ENCODE peak calls at places on chromosomes 2 and 18, in nine cellular contexts. H is vagina; P is Peyer's patch; O is CD4-positive, alpha-beta memory T cell; M is stomach; J is neural progenitor cell; L is heart right ventricle; K is kidney; A is A549. B is an unnamed sample.

GRCh38 chr2:168738057-168738456 is 64.4 kb upstream of the NOSTRIN start:
- DNase-seq in H (no peak), P (peak; percentile 54), O (no peak), M (no peak), J (no peak), L (no peak), K (no peak), A (no peak), B (no peak)

GRCh38 chr2:105380432-105381118 is 18.3 kb downstream of the FHL2 start:
- DNase-seq in H (no peak), P (peak; percentile 18), O (no peak), M (no peak), J (no peak), L (no peak), K (no peak), A (no peak), B (no peak)

GRCh38 chr2:71336384-71336783 is 4.8 kb downstream of the ZNF638 start:
- DNase-seq in H (no peak), P (no peak), O (no peak), M (no peak), J (peak; percentile 70), L (no peak), K (no peak), A (no peak), B (no peak)

GRCh38 chr2:183610724-183611123 is 486.5 kb downstream of the NUP35 start:
- DNase-seq in H (no peak), P (no peak), O (no peak), M (no peak), J (peak; percentile 36), L (no peak), K (no peak), A (no peak), B (no peak)

GRCh38 chr2:26901326-26902183 is 53.6 kb downstream of the DPYSL5 start:
- DNase-seq in H (peak; percentile 25), P (no peak), O (no peak), M (no peak), J (peak; percentile 58), L (peak; percentile 19), K (no peak), A (no peak), B (no peak)

GRCh38 chr2:8003462-8004075 is 678.3 kb upstream of the ID2 start:
- DNase-seq in H (peak; percentile 89), P (no peak), O (no peak), M (no peak), J (no peak), L (peak; percentile 63), K (no peak), A (no peak), B (no peak)

GRCh38 chr2:173571021-173571821 is 216.5 kb downstream of the CDCA7 start:
- DNase-seq in H (no peak), P (no peak), O (no peak), M (no peak), J (peak; percentile 68), L (no peak), K (no peak), A (peak; percentile 75), B (no peak)

GRCh38 chr2:69692424-69692823 is 48.9 kb upstream of the AAK1 start:
- DNase-seq in H (no peak), P (no peak), O (no peak), M (no peak), J (no peak), L (no peak), K (no peak), A (no peak), B (no peak)

GRCh38 chr18:3321133-3321812 is 59.3 kb downstream of the MYL12B start:
- DNase-seq in H (no peak), P (peak; percentile 62), O (no peak), M (no peak), J (no peak), L (no peak), K (no peak), A (peak; percentile 70), B (no peak)

GRCh38 chr2:37376421-37377186 is 32.2 kb downstream of the QPCT start:
- DNase-seq in H (peak; percentile 87), P (no peak), O (peak; percentile 58), M (no peak), J (no peak), L (peak; percentile 13), K (no peak), A (no peak), B (no peak)

GRCh38 chr2:74922592-74923227 is 35.7 kb upstream of the POLE4 start:
- DNase-seq in H (no peak), P (no peak), O (no peak), M (no peak), J (no peak), L (no peak), K (no peak), A (no peak), B (no peak)

GRCh38 chr2:44450806-44451205 is 89.1 kb downstream of the CAMKMT start:
- DNase-seq in H (no peak), P (no peak), O (no peak), M (no peak), J (peak; percentile 29), L (no peak), K (no peak), A (no peak), B (no peak)
- H3K4me3 ChIP-seq in H (no peak overlapping the region), P (no peak overlapping the region), O (no peak overlapping the region), M (no peak overlapping the region), J (peak overlapping the region; percentile 15), L (no peak overlapping the region), K (no peak overlapping the region), A (no peak overlapping the region), B (no peak overlapping the region)

GRCh38 chr2:10316860-10317259 is 14.2 kb downstream of the HPCAL1 start:
- DNase-seq in H (no peak), P (no peak), O (no peak), M (no peak), J (no peak), L (no peak), K (no peak), A (no peak), B (no peak)
- H3K27ac ChIP-seq in H (no peak overlapping the region), P (no peak overlapping the region), O (no peak overlapping the region), M (no peak overlapping the region), J (no peak overlapping the region), L (no peak overlapping the region), K (no peak overlapping the region), A (no peak overlapping the region), B (no peak overlapping the region)

DNA sequence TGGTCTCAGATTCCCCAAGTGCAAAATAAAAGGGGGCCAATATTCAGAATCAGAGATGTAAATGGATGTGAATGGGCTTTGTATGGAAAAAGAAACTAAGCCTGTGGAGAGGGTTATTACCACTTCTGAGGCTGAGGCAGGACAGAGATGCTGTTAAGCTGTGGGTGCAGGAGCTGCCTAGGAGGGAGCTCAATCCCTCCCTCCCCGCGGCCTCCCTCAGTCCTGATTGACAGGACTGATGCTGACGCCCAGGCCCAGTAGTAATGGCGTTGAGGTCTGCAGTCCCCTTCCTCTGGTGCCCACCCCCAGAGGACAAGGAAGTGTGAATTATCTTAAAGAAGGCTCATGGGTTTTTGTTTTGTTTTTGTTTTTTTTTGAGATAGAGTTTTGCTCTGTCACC is 40.4 kb downstream of the PSD4 start:
- DNase-seq in H (no peak), P (no peak), O (no peak), M (no peak), J (no peak), L (no peak), K (no peak), A (no peak), B (no peak)
- H3K4me1 ChIP-seq in H (peaks cover 64% of the 10 kb centered on the region), P (peaks cover 10% of the 10 kb centered on the region), O (peaks cover 10% of the 10 kb centered on the region), M (peaks cover 64% of the 10 kb centered on the region), J (peaks cover 15% of the 10 kb centered on the region), L (peaks cover 40% of the 10 kb centered on the region), K (peaks cover 65% of the 10 kb centered on the region), A (peaks cover 84% of the 10 kb centered on the region), B (peaks cover 42% of the 10 kb centered on the region)

GRCh38 chr2:203021986-203022385 is 7.3 kb downstream of the NBEAL1 start:
- DNase-seq in H (no peak), P (no peak), O (no peak), M (no peak), J (no peak), L (no peak), K (no peak), A (no peak), B (no peak)

GRCh38 chr2:203014456-203015199 is at the start of gene NBEAL1:
- DNase-seq in H (peak; percentile 100), P (peak; percentile 99), O (peak; percentile 96), M (peak; percentile 99), J (peak; percentile 99), L (peak; percentile 99), K (peak; percentile 100), A (peak; percentile 99), B (peak; percentile 100)

GRCh38 chr2:203018181-203018580 is 3.5 kb downstream of the NBEAL1 start:
- DNase-seq in H (no peak), P (no peak), O (no peak), M (no peak), J (no peak), L (no peak), K (no peak), A (no peak), B (no peak)

GRCh38 chr2:203019142-203019541 is 4.5 kb downstream of the NBEAL1 start:
- DNase-seq in H (no peak), P (no peak), O (no peak), M (no peak), J (no peak), L (no peak), K (no peak), A (no peak), B (no peak)

DNA sequence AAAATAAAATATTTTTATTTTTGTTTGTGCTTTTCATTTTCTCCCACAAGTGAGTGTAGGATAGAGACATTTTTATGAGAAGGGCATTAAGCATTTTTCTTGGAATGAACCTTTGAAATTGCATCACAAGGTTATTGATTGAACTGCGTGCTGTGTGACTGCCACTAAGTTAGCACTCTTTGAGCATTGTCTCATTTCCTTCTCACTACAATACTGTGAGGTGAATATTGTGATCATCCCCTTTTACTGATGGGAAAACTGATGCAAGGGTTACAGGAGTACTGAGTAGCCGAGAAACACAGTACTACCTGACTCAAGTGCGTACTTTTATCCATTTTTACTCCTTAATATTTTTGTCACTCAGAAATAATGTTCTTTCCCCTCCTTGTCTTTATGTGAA is 2.0 kb downstream of the NBEAL1 start:
- DNase-seq in H (no peak), P (no peak), O (no peak), M (no peak), J (no peak), L (no peak), K (no peak), A (no peak), B (no peak)
- H3K4me3 ChIP-seq in H (no peak overlapping the region), P (peak overlapping the region; percentile 67), O (no peak overlapping the region), M (peak overlapping the region; percentile 72), J (peak overlapping the region; percentile 4), L (peak overlapping the region; percentile 86), K (peak overlapping the region; percentile 96), A (peak overlapping the region; percentile 75), B (no peak overlapping the region)